ENCODE peak calls at places on chromosomes 11 and 22, in ten cellular contexts. V is substantia nigra, R is GM23338, X is endothelial cell of umbilical vein, Q is skeletal muscle cell, S is mammary epithelial cell, Y is HS-5, W is EH, C is mucosa of descending colon, D is adipocyte. N is an unnamed sample.

GRCh38 chr22:40436460-40437431 is 66.4 kb downstream of the SGSM3 start:
- DNase-seq in S (peak; percentile 44), W (peak; percentile 55), D (peak; percentile 79), C (no peak), Q (no peak), V (no peak), R (peak; percentile 79), X (peak; percentile 70), Y (peak; percentile 24), N (no peak)

GRCh38 chr22:22109693-22110466 is 127.3 kb upstream of the TOP3B start:
- DNase-seq in V (no peak), D (no peak), C (no peak), W (no peak), Q (no peak), Y (no peak), X (no peak), R (peak; percentile 56), S (no peak), N (no peak)

GRCh38 chr11:86021390-86021789 is 47.5 kb downstream of the PICALM start:
- DNase-seq in Y (no peak), V (no peak), S (no peak), W (no peak), R (no peak), D (no peak), Q (no peak), X (no peak), C (no peak), N (no peak)

GRCh38 chr11:65102142-65103095 is 6.4 kb downstream of the VPS51 start:
- DNase-seq in S (no peak), D (peak; percentile 36), W (peak; percentile 72), Q (no peak), V (no peak), Y (no peak), X (peak; percentile 48), R (no peak), C (no peak), N (no peak)

GRCh38 chr11:78586452-78587046 is 11.9 kb upstream of the NARS2 start:
- DNase-seq in X (peak; percentile 23), Y (no peak), R (peak; percentile 47), W (peak; percentile 42), Q (no peak), V (no peak), C (no peak), S (no peak), D (no peak), N (no peak)

GRCh38 chr11:11659567-11660341 is 37.9 kb upstream of the GALNT18 start:
- DNase-seq in Y (no peak), Q (no peak), S (no peak), D (no peak), W (no peak), R (peak; percentile 30), X (no peak), C (no peak), V (no peak), N (peak; percentile 21)

GRCh38 chr22:36330655-36331305 is 57.0 kb downstream of the MYH9 start:
- DNase-seq in R (no peak), Y (no peak), C (no peak), S (no peak), V (no peak), D (peak; percentile 58), W (peak; percentile 98), X (peak; percentile 78), Q (no peak), N (no peak)

GRCh38 chr11:65204646-65205601 is 23.2 kb downstream of the CAPN1 start:
- DNase-seq in V (no peak), X (peak; percentile 40), Q (no peak), R (peak; percentile 88), C (no peak), S (no peak), D (peak; percentile 51), Y (no peak), W (peak; percentile 34), N (no peak)

GRCh38 chr22:40898850-40899357 is 37.0 kb upstream of the DNAJB7 start:
- DNase-seq in D (peak; percentile 82), V (no peak), C (peak; percentile 17), S (peak; percentile 52), Q (peak; percentile 12), R (peak; percentile 71), Y (peak; percentile 41), W (peak; percentile 72), X (peak; percentile 55), N (peak; percentile 6)

GRCh38 chr11:35235944-35236666 is 97.1 kb downstream of the CD44 start:
- DNase-seq in S (peak; percentile 89), X (no peak), Y (no peak), C (peak; percentile 85), Q (no peak), V (no peak), D (no peak), W (no peak), R (no peak), N (no peak)

GRCh38 chr11:85595285-85595884 is 31.8 kb downstream of the DLG2 start:
- DNase-seq in X (peak; percentile 50), S (peak; percentile 8), V (no peak), C (no peak), W (peak; percentile 65), Q (peak; percentile 18), R (peak; percentile 59), D (peak; percentile 81), Y (peak; percentile 28), N (no peak)

GRCh38 chr22:20013382-20013871 is 3.2 kb downstream of the ARVCF start:
- DNase-seq in V (peak; percentile 55), Q (no peak), X (peak; percentile 67), C (peak; percentile 50), Y (no peak), S (no peak), D (peak; percentile 77), R (peak; percentile 88), W (peak; percentile 60), N (no peak)

GRCh38 chr11:58616594-58616993 is 5.9 kb upstream of the CNTF start:
- DNase-seq in C (no peak), S (peak; percentile 69), Y (peak; percentile 89), D (peak; percentile 80), V (no peak), X (peak; percentile 30), W (peak; percentile 82), R (no peak), Q (peak; percentile 60), N (no peak)

GRCh38 chr11:129613076-129613475 is 202.6 kb upstream of the TMEM45B start:
- DNase-seq in V (no peak), W (no peak), X (no peak), C (no peak), D (no peak), S (no peak), Q (no peak), Y (no peak), R (no peak), N (no peak)

GRCh38 chr22:22318723-22319465 is 74.3 kb downstream of the VPREB1 start:
- DNase-seq in S (no peak), R (no peak), D (no peak), V (no peak), X (no peak), Q (no peak), Y (no peak), C (no peak), W (no peak), N (no peak)

GRCh38 chr22:17831527-17832251 is 57.4 kb upstream of the BID start:
- DNase-seq in W (no peak), R (no peak), C (peak; percentile 28), V (no peak), S (no peak), D (no peak), Q (no peak), Y (no peak), X (no peak), N (no peak)

GRCh38 chr11:62409831-62410230 is 9.0 kb upstream of the SCGB1A1 start:
- DNase-seq in D (no peak), Y (no peak), C (no peak), V (no peak), Q (no peak), X (no peak), W (no peak), S (no peak), R (no peak), N (peak; percentile 73)

GRCh38 chr22:45550416-45550815 is 47.7 kb downstream of the FBLN1 start:
- DNase-seq in X (no peak), W (no peak), D (no peak), R (no peak), Q (no peak), S (no peak), Y (no peak), C (no peak), V (no peak), N (no peak)

GRCh38 chr22:23939017-23939357 is 22.0 kb downstream of the GSTT2B start:
- DNase-seq in X (no peak), W (no peak), Q (no peak), R (no peak), D (no peak), Y (no peak), V (no peak), S (no peak), C (no peak), N (no peak)

GRCh38 chr22:32083000-32083399 is 39.9 kb downstream of the SLC5A1 start:
- DNase-seq in S (no peak), Y (no peak), C (no peak), Q (no peak), W (no peak), R (no peak), D (no peak), V (no peak), X (no peak), N (no peak)

GRCh38 chr11:94731921-94732601 is 36.1 kb upstream of the AMOTL1 start:
- DNase-seq in V (no peak), W (peak; percentile 95), Q (peak; percentile 73), R (no peak), C (no peak), X (peak; percentile 38), S (peak; percentile 89), Y (peak; percentile 68), D (peak; percentile 78), N (no peak)

GRCh38 chr11:12771875-12772274 is 97.7 kb downstream of the TEAD1 start:
- DNase-seq in W (peak; percentile 78), C (no peak), Q (no peak), Y (no peak), S (peak; percentile 18), R (no peak), V (no peak), D (no peak), X (no peak), N (no peak)

GRCh38 chr11:78370406-78371172 is 47.0 kb downstream of the GAB2 start:
- DNase-seq in Q (no peak), X (peak; percentile 58), S (no peak), Y (no peak), R (no peak), C (no peak), V (no peak), D (peak; percentile 23), W (peak; percentile 21), N (no peak)

GRCh38 chr22:39453765-39454378 is 2.9 kb upstream of the MGAT3 start:
- DNase-seq in C (no peak), Y (no peak), D (no peak), W (no peak), V (no peak), S (no peak), Q (no peak), R (peak; percentile 56), X (no peak), N (no peak)

GRCh38 chr11:1076061-1076665 is 1.5 kb downstream of the MUC2 start:
- DNase-seq in Y (no peak), X (no peak), V (no peak), C (no peak), D (no peak), R (no peak), S (no peak), Q (no peak), W (no peak), N (no peak)

GRCh38 chr11:78030429-78031325 is 7.6 kb upstream of the KCTD14 start:
- DNase-seq in Q (peak; percentile 69), Y (no peak), R (peak; percentile 27), X (peak; percentile 96), D (peak; percentile 72), V (peak; percentile 91), C (peak; percentile 63), W (peak; percentile 58), S (peak; percentile 40), N (peak; percentile 45)

GRCh38 chr11:120249279-120250022 is 9.5 kb downstream of the POU2F3 start:
- DNase-seq in W (no peak), V (no peak), R (no peak), X (no peak), Y (no peak), D (no peak), Q (no peak), S (no peak), C (no peak), N (no peak)

GRCh38 chr11:65833297-65834030 is at the start of gene SNX32:
- DNase-seq in V (peak; percentile 93), Y (no peak), D (peak; percentile 98), R (peak; percentile 98), W (peak; percentile 89), X (peak; percentile 92), Q (peak; percentile 71), S (peak; percentile 84), C (peak; percentile 97), N (peak; percentile 76)

N was measured in cerebellar nuclear complex.